ENCODE peak calls at places on chromosomes 4 and X, in seven cellular contexts. K is OCI-LY7, B is type B pancreatic cell, A is IMR-90, X is H1, R is GM10248, N is sigmoid colon. S is an unnamed sample.

GRCh38 chr4:146333187-146333894 is 119.0 kb downstream of the REELD1 start:
- DNase-seq in K (peak; percentile 14), B (no peak), A (peak; percentile 68), X (no peak), R (peak; percentile 31), N (no peak), S (no peak)

GRCh38 chr4:178205826-178206225 is 763.6 kb upstream of the AGA start:
- DNase-seq in K (no peak), B (no peak), A (peak; percentile 2), X (no peak), R (no peak), N (no peak), S (no peak)

GRCh38 chr4:143084566-143084965 is 100.2 kb upstream of the USP38 start:
- DNase-seq in K (no peak), B (no peak), A (no peak), X (no peak), R (no peak), N (no peak), S (no peak)

GRCh38 chrX:13646154-13646549 is 6.8 kb upstream of the TCEANC start:
- DNase-seq in K (peak; percentile 28), B (no peak), A (peak; percentile 65), X (peak; percentile 58), R (peak; percentile 30), N (peak; percentile 73), S (no peak)

GRCh38 chr4:133921280-133922195 is 280.1 kb downstream of the PABPC4L start:
- DNase-seq in K (no peak), B (no peak), A (peak; percentile 34), X (no peak), R (no peak), N (no peak), S (no peak)

GRCh38 chr4:15729910-15730533 is 27.2 kb downstream of the BST1 start:
- DNase-seq in K (peak; percentile 78), B (no peak), A (peak; percentile 53), X (no peak), R (peak; percentile 64), N (no peak), S (no peak)

GRCh38 chrX:119375561-119375960 is 23.6 kb upstream of the SLC25A43 start:
- DNase-seq in K (no peak), B (no peak), A (no peak), X (no peak), R (no peak), N (no peak), S (no peak)

GRCh38 chr4:103032575-103032974 is 13.1 kb upstream of the SLC9B1 start:
- DNase-seq in K (peak; percentile 58), B (no peak), A (peak; percentile 32), X (no peak), R (no peak), N (no peak), S (no peak)

GRCh38 chrX:41377624-41378023 is 43.7 kb downstream of the DDX3X start:
- DNase-seq in K (no peak), B (no peak), A (no peak), X (no peak), R (peak; percentile 52), N (no peak), S (no peak)

GRCh38 chr4:48546336-48546735 is 56.3 kb downstream of the ZAR1 start:
- DNase-seq in K (peak; percentile 55), B (no peak), A (peak; percentile 52), X (no peak), R (no peak), N (no peak), S (no peak)

GRCh38 chrX:47854474-47854873 is 17.8 kb downstream of the ZNF81 start:
- DNase-seq in K (peak; percentile 22), B (no peak), A (peak; percentile 13), X (peak; percentile 43), R (no peak), N (no peak), S (no peak)

GRCh38 chrX:100995469-100995868 is 26.0 kb downstream of the ARL13A start:
- DNase-seq in K (no peak), B (no peak), A (peak; percentile 93), X (no peak), R (no peak), N (no peak), S (no peak)

GRCh38 chr4:151905197-151905596 is 144.4 kb upstream of the GATB start:
- DNase-seq in K (no peak), B (no peak), A (no peak), X (no peak), R (peak; percentile 49), N (no peak), S (no peak)

GRCh38 chr4:24729041-24729730 is 66.2 kb upstream of the SOD3 start:
- DNase-seq in K (no peak), B (no peak), A (no peak), X (no peak), R (no peak), N (no peak), S (no peak)

GRCh38 chr4:1843852-1844251 is 12.1 kb downstream of the LETM1 start:
- DNase-seq in K (no peak), B (no peak), A (no peak), X (no peak), R (no peak), N (no peak), S (no peak)

GRCh38 chr4:57993934-57994333 is 883.7 kb upstream of the IGFBP7 start:
- DNase-seq in K (no peak), B (no peak), A (no peak), X (no peak), R (no peak), N (no peak), S (no peak)
- TF ChIP-seq CTCF in K (no peak), B (no peak), A (no peak), X (no peak), R (no peak), N (no peak), S (no peak)

GRCh38 chr4:26687728-26688127 is 103.8 kb downstream of the TBC1D19 start:
- DNase-seq in K (no peak), B (no peak), A (peak; percentile 94), X (no peak), R (no peak), N (no peak), S (no peak)
- TF ChIP-seq CTCF in K (no peak), B (no peak), A (no peak), X (no peak), R (no peak), N (no peak), S (no peak)

GRCh38 chr4:153071953-153072622 is 132.2 kb upstream of the TRIM2 start:
- DNase-seq in K (no peak), B (no peak), A (no peak), X (no peak), R (no peak), N (no peak), S (no peak)

GRCh38 chr4:153067376-153067775 is 131.3 kb downstream of the FHDC1 start:
- DNase-seq in K (no peak), B (no peak), A (peak; percentile 45), X (no peak), R (no peak), N (no peak), S (no peak)

GRCh38 chr4:153065286-153065685 is 129.2 kb downstream of the FHDC1 start:
- DNase-seq in K (no peak), B (no peak), A (no peak), X (no peak), R (no peak), N (no peak), S (no peak)

GRCh38 chr4:153072661-153073060 is 131.6 kb upstream of the TRIM2 start:
- DNase-seq in K (no peak), B (no peak), A (no peak), X (no peak), R (no peak), N (no peak), S (no peak)

GRCh38 chr4:153068751-153069150 is 132.6 kb downstream of the FHDC1 start:
- DNase-seq in K (no peak), B (no peak), A (no peak), X (no peak), R (no peak), N (no peak), S (no peak)
- TF ChIP-seq CTCF in K (no peak), B (no peak), A (no peak), X (no peak), R (no peak), N (no peak), S (no peak)

DNA sequence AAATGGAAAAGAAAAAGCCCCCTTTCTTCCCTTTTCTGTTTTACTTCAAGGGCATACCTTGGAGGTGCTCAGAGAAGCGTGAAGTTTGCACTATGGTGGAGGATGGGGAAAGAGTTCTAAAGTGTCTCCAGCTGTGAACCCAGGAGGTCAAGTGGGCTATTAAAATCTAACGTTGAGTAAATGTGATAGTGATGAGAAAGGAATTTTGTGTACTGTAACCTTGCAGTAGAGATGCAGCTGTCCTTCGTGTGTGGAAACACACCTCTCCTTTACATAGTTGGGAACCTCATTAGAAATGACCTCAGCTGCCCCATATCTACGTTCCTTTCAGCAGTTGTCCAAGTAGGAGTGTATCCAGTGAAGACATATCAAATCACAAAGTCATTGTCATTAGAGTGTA is 26.5 kb downstream of the ADH5 start:
- DNase-seq in K (no peak), B (no peak), A (peak; percentile 27), X (no peak), R (no peak), N (no peak), S (no peak)
- TF ChIP-seq CTCF in K (no peak), B (no peak), A (no peak), X (no peak), R (no peak), N (no peak), S (no peak)

GRCh38 chr4:77701111-77701510 is 95.5 kb downstream of the CXCL13 start:
- DNase-seq in K (no peak), B (no peak), A (no peak), X (no peak), R (no peak), N (no peak), S (no peak)

GRCh38 chr4:77695769-77696168 is 90.1 kb downstream of the CXCL13 start:
- DNase-seq in K (no peak), B (no peak), A (peak; percentile 97), X (no peak), R (no peak), N (no peak), S (no peak)

GRCh38 chr4:77697860-77698599 is 92.4 kb downstream of the CXCL13 start:
- DNase-seq in K (peak; percentile 31), B (no peak), A (peak; percentile 67), X (no peak), R (no peak), N (no peak), S (no peak)

GRCh38 chr4:77699731-77700210 is 94.2 kb downstream of the CXCL13 start:
- DNase-seq in K (peak; percentile 9), B (no peak), A (peak; percentile 93), X (no peak), R (no peak), N (no peak), S (no peak)
- TF ChIP-seq CTCF in K (peak; percentile 23), B (peak; percentile 57), A (peak; percentile 9), X (peak; percentile 44), R (no peak), N (no peak), S (no peak)

DNA sequence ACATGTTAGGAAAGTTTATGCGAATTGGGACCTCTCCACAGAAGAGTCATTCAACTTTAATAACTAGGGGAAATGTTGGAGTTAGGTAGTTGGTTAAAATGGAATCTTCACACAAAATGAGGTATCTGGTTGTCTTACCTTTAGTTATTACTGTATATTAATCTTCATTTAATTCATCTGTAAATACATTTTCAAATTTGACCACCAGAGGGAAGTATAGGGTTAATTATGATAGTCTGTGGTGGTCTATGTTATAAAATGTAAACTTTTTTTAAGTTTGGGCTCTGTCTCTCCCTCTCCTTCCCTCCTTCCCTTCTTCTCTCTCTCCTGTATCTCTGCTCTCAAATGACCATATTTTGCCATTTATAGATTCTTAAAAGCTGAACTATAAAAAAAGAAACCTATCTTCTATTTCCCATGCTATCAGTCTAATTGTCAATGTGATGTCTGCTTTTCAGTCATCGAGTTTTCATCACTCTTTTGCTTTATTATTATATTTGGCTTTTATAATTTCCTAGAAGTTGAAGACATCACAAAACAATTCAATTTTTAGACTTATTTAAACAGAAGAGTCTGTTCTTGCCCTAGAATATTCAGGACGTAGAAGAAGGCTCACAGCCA is 49.8 kb downstream of the TMEM144 start:
- DNase-seq in K (peak; percentile 29), B (no peak), A (peak; percentile 42), X (no peak), R (no peak), N (no peak), S (no peak)
- TF ChIP-seq CTCF in K (peak; percentile 76), B (peak; percentile 84), A (peak; percentile 54), X (no peak), R (peak; percentile 31), N (no peak), S (no peak)